ENCODE peak calls at places on chromosomes 11 and 22, in four cellular contexts. One of them, this sample, is unnamed.

GRCh38 chr11:5234390-5234834 is at the start of gene HBD:
- DNase-seq in endodermal cell: no peak
- DNase-seq in cardiac muscle cell: peak; percentile 3
- DNase-seq in WTC11: no peak
- DNase-seq in this sample: no peak

GRCh38 chr11:102293873-102294601 is 23.2 kb upstream of the BIRC3 start:
- DNase-seq in WTC11: no peak
- DNase-seq in endodermal cell: no peak
- DNase-seq in cardiac muscle cell: peak; percentile 70
- DNase-seq in this sample: peak; percentile 30

GRCh38 chr11:120324932-120325810 is at the start of gene TLCD5:
- DNase-seq in cardiac muscle cell: peak; percentile 70
- DNase-seq in endodermal cell: peak; percentile 96
- DNase-seq in WTC11: peak; percentile 88
- DNase-seq in this sample: peak; percentile 53

GRCh38 chr22:20298803-20299735 is 20.8 kb downstream of the DGCR6L start:
- DNase-seq in cardiac muscle cell: peak; percentile 89
- DNase-seq in WTC11: peak; percentile 96
- DNase-seq in endodermal cell: peak; percentile 97
- DNase-seq in this sample: peak; percentile 91

GRCh38 chr11:72141066-72141465 is 5.5 kb downstream of the FOLR3 start:
- DNase-seq in cardiac muscle cell: peak; percentile 67
- DNase-seq in WTC11: no peak
- DNase-seq in endodermal cell: no peak
- DNase-seq in this sample: peak; percentile 45

GRCh38 chr11:77204792-77205466 is 76.9 kb downstream of the MYO7A start:
- DNase-seq in cardiac muscle cell: no peak
- DNase-seq in endodermal cell: no peak
- DNase-seq in WTC11: no peak
- DNase-seq in this sample: no peak

GRCh38 chr11:3939211-3939610 is 83.7 kb downstream of the STIM1 start:
- DNase-seq in WTC11: no peak
- DNase-seq in endodermal cell: no peak
- DNase-seq in cardiac muscle cell: peak; percentile 91
- DNase-seq in this sample: no peak

GRCh38 chr22:29744902-29745301 is 21.9 kb downstream of the ZMAT5 start:
- DNase-seq in endodermal cell: no peak
- DNase-seq in WTC11: no peak
- DNase-seq in cardiac muscle cell: peak; percentile 14
- DNase-seq in this sample: no peak

GRCh38 chr11:57213282-57214086 is 23.6 kb downstream of the APLNR start:
- DNase-seq in endodermal cell: peak; percentile 84
- DNase-seq in cardiac muscle cell: peak; percentile 61
- DNase-seq in WTC11: peak; percentile 39
- DNase-seq in this sample: no peak

GRCh38 chr11:33444835-33445594 is 187.8 kb downstream of the HIPK3 start:
- DNase-seq in cardiac muscle cell: peak; percentile 9
- DNase-seq in WTC11: no peak
- DNase-seq in endodermal cell: no peak
- DNase-seq in this sample: no peak

GRCh38 chr11:109071712-109072524 is 350.1 kb upstream of the C11orf87 start:
- DNase-seq in cardiac muscle cell: peak; percentile 96
- DNase-seq in endodermal cell: no peak
- DNase-seq in WTC11: no peak
- DNase-seq in this sample: no peak

GRCh38 chr11:70443043-70444030 is 45.0 kb downstream of the CTTN start:
- DNase-seq in cardiac muscle cell: no peak
- DNase-seq in endodermal cell: peak; percentile 39
- DNase-seq in WTC11: no peak
- DNase-seq in this sample: no peak

GRCh38 chr22:24413726-24414385 is 13.5 kb upstream of the ADORA2A start:
- DNase-seq in WTC11: no peak
- DNase-seq in endodermal cell: no peak
- DNase-seq in cardiac muscle cell: no peak
- DNase-seq in this sample: no peak

GRCh38 chr11:102416974-102417373 is 35.6 kb downstream of the TMEM123 start:
- DNase-seq in endodermal cell: no peak
- DNase-seq in cardiac muscle cell: no peak
- DNase-seq in WTC11: no peak
- DNase-seq in this sample: no peak

GRCh38 chr11:75346912-75347647 is 4.4 kb downstream of the ARRB1 start:
- DNase-seq in endodermal cell: no peak
- DNase-seq in WTC11: no peak
- DNase-seq in cardiac muscle cell: peak; percentile 84
- DNase-seq in this sample: no peak

GRCh38 chr11:70889411-70889810 is 363.0 kb downstream of the SHANK2 start:
- DNase-seq in cardiac muscle cell: no peak
- DNase-seq in WTC11: no peak
- DNase-seq in endodermal cell: no peak
- DNase-seq in this sample: no peak

GRCh38 chr22:17910561-17911311 is 113.6 kb downstream of the MICAL3 start:
- DNase-seq in endodermal cell: peak; percentile 87
- DNase-seq in WTC11: peak; percentile 61
- DNase-seq in cardiac muscle cell: peak; percentile 83
- DNase-seq in this sample: no peak

GRCh38 chr11:76067099-76067498 is 139.2 kb downstream of the WNT11 start:
- DNase-seq in endodermal cell: no peak
- DNase-seq in cardiac muscle cell: no peak
- DNase-seq in WTC11: no peak
- DNase-seq in this sample: no peak

GRCh38 chr11:57222239-57222638 is 14.8 kb downstream of the APLNR start:
- DNase-seq in cardiac muscle cell: peak; percentile 44
- DNase-seq in WTC11: no peak
- DNase-seq in endodermal cell: no peak
- DNase-seq in this sample: no peak

GRCh38 chr11:10461276-10461790 is 6.3 kb downstream of the AMPD3 start:
- DNase-seq in cardiac muscle cell: no peak
- DNase-seq in endodermal cell: peak; percentile 28
- DNase-seq in WTC11: no peak
- DNase-seq in this sample: no peak

GRCh38 chr11:120564573-120565301 is 53.2 kb downstream of the GRIK4 start:
- DNase-seq in WTC11: peak; percentile 38
- DNase-seq in endodermal cell: peak; percentile 80
- DNase-seq in cardiac muscle cell: peak; percentile 56
- DNase-seq in this sample: peak; percentile 71

GRCh38 chr11:65241134-65241533 is 20.6 kb upstream of the POLA2 start:
- DNase-seq in cardiac muscle cell: no peak
- DNase-seq in WTC11: no peak
- DNase-seq in endodermal cell: no peak
- DNase-seq in this sample: no peak

GRCh38 chr11:41245184-41245583 is 214.3 kb downstream of the LRRC4C start:
- DNase-seq in WTC11: no peak
- DNase-seq in endodermal cell: no peak
- DNase-seq in cardiac muscle cell: no peak
- DNase-seq in this sample: no peak

GRCh38 chr11:35304393-35304790 is 115.0 kb downstream of the SLC1A2 start:
- DNase-seq in cardiac muscle cell: peak; percentile 57
- DNase-seq in WTC11: no peak
- DNase-seq in endodermal cell: no peak
- DNase-seq in this sample: peak; percentile 10

GRCh38 chr11:74929431-74930363 is 19.2 kb downstream of the XRRA1 start:
- DNase-seq in WTC11: peak; percentile 53
- DNase-seq in cardiac muscle cell: peak; percentile 95
- DNase-seq in endodermal cell: peak; percentile 79
- DNase-seq in this sample: peak; percentile 87

GRCh38 chr11:113951487-113951886 is 23.4 kb upstream of the HTR3A start:
- DNase-seq in cardiac muscle cell: no peak
- DNase-seq in endodermal cell: peak; percentile 70
- DNase-seq in WTC11: no peak
- DNase-seq in this sample: no peak

GRCh38 chr11:33560729-33561128 is 139.9 kb downstream of the C11orf91 start:
- DNase-seq in cardiac muscle cell: no peak
- DNase-seq in endodermal cell: no peak
- DNase-seq in WTC11: no peak
- DNase-seq in this sample: no peak

GRCh38 chr11:129313588-129314288 is 61.9 kb upstream of the BARX2 start:
- DNase-seq in endodermal cell: no peak
- DNase-seq in cardiac muscle cell: peak; percentile 68
- DNase-seq in WTC11: no peak
- DNase-seq in this sample: no peak

GRCh38 chr11:110249066-110249465 is 47.3 kb downstream of the RDX start:
- DNase-seq in WTC11: no peak
- DNase-seq in endodermal cell: no peak
- DNase-seq in cardiac muscle cell: peak; percentile 22
- DNase-seq in this sample: no peak

GRCh38 chr11:95924414-95924760 is 480 bp upstream of the MTMR2 start:
- DNase-seq in endodermal cell: no peak
- DNase-seq in cardiac muscle cell: peak; percentile 75
- DNase-seq in WTC11: no peak
- DNase-seq in this sample: no peak

GRCh38 chr11:112357488-112357887 is 96.8 kb upstream of the PLET1 start:
- DNase-seq in cardiac muscle cell: no peak
- DNase-seq in endodermal cell: peak; percentile 51
- DNase-seq in WTC11: no peak
- DNase-seq in this sample: no peak

GRCh38 chr11:116093481-116093880 is 589.3 kb upstream of the CADM1 start:
- DNase-seq in WTC11: no peak
- DNase-seq in cardiac muscle cell: no peak
- DNase-seq in endodermal cell: peak; percentile 43
- DNase-seq in this sample: no peak

GRCh38 chr11:75771646-75772410 is 3.2 kb downstream of the DGAT2 start:
- DNase-seq in cardiac muscle cell: peak; percentile 91
- DNase-seq in WTC11: no peak
- DNase-seq in endodermal cell: no peak
- DNase-seq in this sample: no peak

GRCh38 chr11:95299078-95299611 is 68.1 kb upstream of the SESN3 start:
- DNase-seq in endodermal cell: no peak
- DNase-seq in WTC11: no peak
- DNase-seq in cardiac muscle cell: no peak
- DNase-seq in this sample: no peak

GRCh38 chr22:45208993-45209838 is 31.5 kb downstream of the KIAA0930 start:
- DNase-seq in WTC11: peak; percentile 84
- DNase-seq in cardiac muscle cell: peak; percentile 59
- DNase-seq in endodermal cell: peak; percentile 91
- DNase-seq in this sample: peak; percentile 46
- TF ChIP-seq CTCF in WTC11: peak; percentile 90
- TF ChIP-seq CTCF in cardiac muscle cell: peak; percentile 74
- TF ChIP-seq CTCF in endodermal cell: peak; percentile 93
- TF ChIP-seq CTCF in this sample: peak; percentile 78

GRCh38 chr11:898160-898517 is 12.5 kb downstream of the CHID1 start:
- DNase-seq in endodermal cell: peak; percentile 77
- DNase-seq in cardiac muscle cell: peak; percentile 32
- DNase-seq in WTC11: peak; percentile 55
- DNase-seq in this sample: no peak
- TF ChIP-seq CTCF in endodermal cell: peak; percentile 39
- TF ChIP-seq CTCF in cardiac muscle cell: peak; percentile 47
- TF ChIP-seq CTCF in WTC11: peak; percentile 27
- TF ChIP-seq CTCF in this sample: no peak

DNA sequence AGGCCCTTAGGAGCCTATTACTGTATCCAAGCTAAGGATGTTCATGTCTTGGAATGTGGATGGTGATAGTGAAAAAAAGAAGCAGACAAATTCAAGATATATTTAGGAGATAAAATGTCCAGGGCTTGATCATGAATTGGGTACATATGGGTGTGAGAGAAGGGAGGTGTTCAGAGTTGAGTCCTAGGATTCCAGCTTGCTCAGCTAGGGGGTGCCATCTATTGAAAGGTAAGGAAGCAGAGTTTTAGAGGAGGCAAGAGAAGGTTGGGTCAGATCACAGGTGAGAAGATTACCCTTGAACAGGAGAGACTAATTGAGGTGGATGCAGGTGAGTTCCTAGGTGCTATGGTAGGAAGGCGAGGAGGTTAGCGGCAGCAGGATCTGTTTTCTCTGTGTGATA is 60.5 kb downstream of the GRAMD1B start:
- DNase-seq in WTC11: no peak
- DNase-seq in cardiac muscle cell: no peak
- DNase-seq in endodermal cell: no peak
- DNase-seq in this sample: no peak
- TF ChIP-seq CTCF in WTC11: no peak
- TF ChIP-seq CTCF in cardiac muscle cell: no peak
- TF ChIP-seq CTCF in endodermal cell: peak; percentile 58
- TF ChIP-seq CTCF in this sample: no peak

GRCh38 chr11:2929880-2930704 is 872 bp upstream of the PHLDA2 start:
- DNase-seq in cardiac muscle cell: peak; percentile 33
- DNase-seq in WTC11: peak; percentile 58
- DNase-seq in endodermal cell: peak; percentile 90
- DNase-seq in this sample: peak; percentile 80
- TF ChIP-seq CTCF in cardiac muscle cell: peak; percentile 53
- TF ChIP-seq CTCF in WTC11: no peak
- TF ChIP-seq CTCF in endodermal cell: no peak
- TF ChIP-seq CTCF in this sample: peak; percentile 85

DNA sequence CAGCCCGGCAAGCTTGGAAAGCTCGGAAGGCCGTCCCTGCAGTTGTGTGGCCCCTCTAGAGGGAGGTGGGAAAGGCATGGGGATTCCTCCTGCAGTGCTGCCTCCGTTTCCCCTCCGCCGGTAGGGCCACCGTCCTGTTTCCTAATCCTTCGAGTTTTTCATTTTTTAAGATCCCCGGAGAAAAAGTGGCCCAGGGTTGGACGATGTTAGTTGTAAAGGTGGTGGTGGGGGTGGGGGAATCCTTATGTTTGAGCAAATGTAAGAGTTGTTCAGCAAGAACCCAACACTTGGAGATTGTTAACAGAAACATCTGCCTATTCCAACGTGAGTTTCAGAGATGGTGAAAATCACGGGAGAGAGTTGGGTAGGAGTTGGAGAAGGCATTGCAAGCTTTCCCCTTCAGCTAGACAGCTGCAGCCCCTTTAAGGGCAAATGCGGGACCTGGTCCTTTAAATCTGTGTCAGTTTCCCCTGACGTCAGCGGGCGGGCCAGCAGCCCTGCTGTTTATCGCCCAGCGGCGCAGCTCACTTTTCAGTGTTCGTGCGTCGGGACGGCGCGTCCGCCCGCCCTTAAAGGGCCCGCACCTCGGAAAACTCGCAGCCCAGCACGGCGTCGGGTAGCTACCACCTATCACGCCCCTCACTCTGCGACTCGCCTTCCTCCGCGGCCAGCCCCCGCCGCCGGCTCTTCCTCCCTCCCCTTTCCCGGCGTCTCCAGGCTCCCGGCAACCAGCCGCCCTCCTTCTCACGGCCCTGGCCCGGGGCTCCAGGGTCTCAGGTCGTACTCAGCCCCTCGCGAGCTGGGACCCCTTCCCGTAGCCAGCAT is at the start of gene SIDT2:
- DNase-seq in cardiac muscle cell: peak; percentile 97
- DNase-seq in WTC11: peak; percentile 94
- DNase-seq in endodermal cell: peak; percentile 98
- DNase-seq in this sample: peak; percentile 96
- TF ChIP-seq CTCF in cardiac muscle cell: no peak
- TF ChIP-seq CTCF in WTC11: no peak
- TF ChIP-seq CTCF in endodermal cell: no peak
- TF ChIP-seq CTCF in this sample: no peak

DNA sequence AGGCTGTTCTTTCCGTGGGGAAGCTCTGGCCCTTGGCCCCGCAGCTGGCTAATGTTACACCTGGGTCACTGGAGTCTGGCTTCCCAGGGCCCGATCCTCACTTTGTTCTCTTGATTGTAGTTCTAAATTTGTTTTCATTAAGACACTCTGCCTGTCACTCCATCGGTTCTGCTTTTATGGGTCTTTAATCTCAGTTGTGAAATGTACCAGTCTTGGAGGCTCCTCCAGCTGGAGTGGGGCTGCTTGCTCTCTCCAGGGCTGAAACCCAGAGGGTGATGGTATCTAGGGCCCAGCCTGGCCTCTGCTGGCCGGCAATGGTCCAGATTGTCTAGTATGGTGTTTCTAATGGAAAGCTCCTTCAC is 352.9 kb downstream of the TENM4 start:
- DNase-seq in endodermal cell: no peak
- DNase-seq in cardiac muscle cell: peak; percentile 56
- DNase-seq in WTC11: no peak
- DNase-seq in this sample: no peak
- TF ChIP-seq CTCF in endodermal cell: no peak
- TF ChIP-seq CTCF in cardiac muscle cell: peak; percentile 16
- TF ChIP-seq CTCF in WTC11: no peak
- TF ChIP-seq CTCF in this sample: no peak